ENCODE peak calls at places on chromosomes 3 and 15, in nine cellular contexts. G, N, E, C, L, J, D, U and X are unnamed samples.
A peak's percentile ranks its signal among the peaks of the same experiment; 100 is the strongest.

GRCh38 chr3:181623924-181624694 is 87.6 kb upstream of the SOX2 start:
- DNase-seq in C (no peak), U (no peak), D (no peak), N (no peak), E (no peak), J (no peak), L (no peak), G (no peak), X (no peak)

GRCh38 chr15:40330368-40330836 is 6.9 kb downstream of the INAFM2 start:
- DNase-seq in J (no peak), N (peak; percentile 46), C (no peak), G (peak; percentile 45), E (no peak), D (peak; percentile 70), L (no peak), U (no peak), X (peak; percentile 87)

GRCh38 chr3:60423556-60423955 is 827.7 kb downstream of the FHIT start:
- DNase-seq in N (no peak), U (no peak), D (no peak), J (no peak), E (no peak), C (no peak), L (no peak), G (no peak), X (no peak)

GRCh38 chr3:24929521-24929920 is 434.9 kb upstream of the THRB start:
- DNase-seq in J (no peak), E (no peak), L (peak; percentile 1), C (no peak), U (no peak), G (no peak), D (no peak), N (no peak), X (no peak)

GRCh38 chr3:40620151-40620550 is 95.4 kb downstream of the ZNF621 start:
- DNase-seq in N (no peak), C (no peak), D (no peak), G (no peak), U (no peak), L (no peak), E (no peak), J (no peak), X (no peak)

GRCh38 chr15:70235347-70235746 is 137.6 kb upstream of the TLE3 start:
- DNase-seq in J (no peak), U (peak; percentile 5), D (no peak), N (no peak), C (no peak), G (peak; percentile 62), L (no peak), E (no peak), X (no peak)

GRCh38 chr3:151434151-151434890 is 26.5 kb downstream of the IGSF10 start:
- DNase-seq in G (no peak), J (no peak), E (no peak), L (peak; percentile 82), D (no peak), U (no peak), C (no peak), N (peak; percentile 85), X (no peak)

GRCh38 chr3:59818033-59818936 is 768.5 kb upstream of the CFAP20DC start:
- DNase-seq in E (no peak), N (peak; percentile 85), L (peak; percentile 95), C (no peak), U (no peak), J (no peak), D (peak; percentile 87), G (no peak), X (peak; percentile 82)

GRCh38 chr15:30953731-30954378 is 37.6 kb downstream of the MTMR10 start:
- DNase-seq in D (no peak), N (peak; percentile 86), J (no peak), U (peak; percentile 34), E (no peak), G (no peak), L (peak; percentile 68), C (no peak), X (peak; percentile 76)

GRCh38 chr3:135238201-135238600 is 443.1 kb downstream of the EPHB1 start:
- DNase-seq in G (no peak), J (no peak), C (no peak), U (no peak), L (no peak), N (no peak), D (no peak), E (no peak), X (no peak)

GRCh38 chr3:12046406-12046805 is 42.2 kb downstream of the SYN2 start:
- DNase-seq in U (no peak), C (no peak), E (no peak), G (peak; percentile 11), N (no peak), D (no peak), L (peak; percentile 16), J (no peak), X (no peak)

GRCh38 chr3:136818851-136819783 is at the start of gene SLC35G2:
- DNase-seq in U (peak; percentile 86), D (peak; percentile 26), C (peak; percentile 13), G (peak; percentile 83), L (peak; percentile 81), N (peak; percentile 89), E (peak; percentile 70), J (peak; percentile 5), X (peak; percentile 76)

GRCh38 chr3:187678869-187679268 is 8.7 kb upstream of the SST start:
- DNase-seq in C (no peak), D (peak; percentile 41), N (peak; percentile 56), G (no peak), U (peak; percentile 64), E (peak; percentile 60), J (peak; percentile 10), L (peak; percentile 82), X (no peak)

GRCh38 chr3:101643009-101643844 is 33.7 kb downstream of the ZBTB11 start:
- DNase-seq in E (no peak), U (no peak), J (no peak), N (no peak), L (no peak), D (no peak), C (no peak), G (no peak), X (no peak)

GRCh38 chr15:31338879-31339557 is 12.4 kb downstream of the KLF13 start:
- DNase-seq in E (no peak), G (peak; percentile 36), D (peak; percentile 71), U (peak; percentile 47), L (peak; percentile 74), J (no peak), N (peak; percentile 96), C (no peak), X (peak; percentile 91)

GRCh38 chr3:120446891-120447668 is 3.7 kb downstream of the FSTL1 start:
- DNase-seq in G (no peak), U (no peak), N (no peak), D (no peak), C (no peak), J (no peak), L (no peak), E (no peak), X (no peak)

GRCh38 chr15:62482715-62483429 is 317.8 kb upstream of the C2CD4B start:
- DNase-seq in L (peak; percentile 18), U (peak; percentile 85), G (no peak), E (peak; percentile 55), C (no peak), N (peak; percentile 5), D (no peak), J (no peak), X (no peak)

GRCh38 chr3:10484709-10485108 is 20.7 kb downstream of the ATP2B2 start:
- DNase-seq in D (no peak), E (no peak), C (no peak), N (no peak), G (no peak), J (no peak), U (no peak), L (no peak), X (peak; percentile 41)

GRCh38 chr3:57512174-57512573 is 32.0 kb downstream of the DNAH12 start:
- DNase-seq in D (no peak), N (no peak), G (no peak), E (no peak), J (no peak), U (no peak), C (no peak), L (peak; percentile 22), X (no peak)

GRCh38 chr3:50194128-50194902 is 2.9 kb downstream of the GNAT1 start:
- DNase-seq in E (peak; percentile 68), U (peak; percentile 82), J (peak; percentile 86), G (peak; percentile 5), L (peak; percentile 76), N (peak; percentile 36), C (peak; percentile 93), D (peak; percentile 63), X (no peak)

GRCh38 chr3:197554562-197555280 is 1.0 kb downstream of the BDH1 start:
- DNase-seq in J (peak; percentile 87), D (peak; percentile 97), U (peak; percentile 98), N (peak; percentile 98), C (peak; percentile 87), E (peak; percentile 94), G (peak; percentile 96), L (peak; percentile 99), X (peak; percentile 99)

GRCh38 chr3:59245300-59245878 is 195.6 kb upstream of the CFAP20DC start:
- DNase-seq in E (no peak), U (no peak), C (no peak), J (no peak), N (no peak), G (no peak), D (no peak), L (no peak), X (no peak)

GRCh38 chr3:65902304-65902793 is 136.4 kb downstream of the MAGI1 start:
- DNase-seq in N (no peak), G (no peak), L (no peak), E (peak; percentile 11), J (no peak), C (no peak), D (peak; percentile 30), U (peak; percentile 83), X (peak; percentile 74)

GRCh38 chr3:42061711-42062408 is 29.3 kb upstream of the TRAK1 start:
- DNase-seq in E (no peak), D (peak; percentile 46), C (no peak), G (no peak), U (peak; percentile 73), J (no peak), N (peak; percentile 90), L (peak; percentile 95), X (peak; percentile 87)

GRCh38 chr15:73388256-73388781 is 19.6 kb upstream of the HCN4 start:
- DNase-seq in N (no peak), J (no peak), E (no peak), C (no peak), D (peak; percentile 58), G (no peak), L (peak; percentile 31), U (peak; percentile 56), X (no peak)

GRCh38 chr15:65424683-65425082 is 1.9 kb upstream of the IGDCC4 start:
- DNase-seq in E (no peak), U (no peak), G (no peak), D (no peak), N (no peak), L (no peak), J (no peak), C (no peak), X (no peak)

GRCh38 chr3:114712728-114713492 is 419.1 kb downstream of the TIGIT start:
- DNase-seq in N (no peak), D (no peak), G (no peak), J (no peak), U (no peak), C (no peak), E (no peak), L (no peak), X (no peak)

GRCh38 chr3:53045107-53045783 is 628 bp downstream of the SFMBT1 start:
- DNase-seq in E (peak; percentile 47), U (no peak), G (no peak), N (peak; percentile 53), C (peak; percentile 52), D (peak; percentile 49), L (peak; percentile 78), J (peak; percentile 64), X (peak; percentile 83)

GRCh38 chr3:133038731-133039398 is 674 bp downstream of the TMEM108 start:
- DNase-seq in L (peak; percentile 15), U (peak; percentile 54), E (peak; percentile 51), D (no peak), C (no peak), N (no peak), J (no peak), G (no peak), X (peak; percentile 75)

GRCh38 chr3:194328080-194328571 is 23.0 kb downstream of the CPN2 start:
- DNase-seq in J (no peak), G (no peak), E (no peak), D (no peak), C (no peak), N (peak; percentile 37), U (peak; percentile 35), L (no peak), X (no peak)

GRCh38 chr3:122010506-122010905 is 11.5 kb downstream of the ILDR1 start:
- DNase-seq in C (no peak), D (no peak), N (no peak), L (no peak), G (no peak), E (no peak), U (no peak), J (no peak), X (no peak)